ENCODE peak calls at places on chromosomes 12 and 14, in ten cellular contexts. One of them, this sample, is unnamed. For H3K4me1, the result is how much of the 10 kb centered on the place peaks cover.

GRCh38 chr14:73741386-73741875 is 27.2 kb upstream of the PNMA1 start:
- DNase-seq in A549: peak
- DNase-seq in uterus: peak
- DNase-seq in adrenal gland: peak
- DNase-seq in K562: peak
- DNase-seq in body of pancreas: peak
- DNase-seq in suprapubic skin: peak
- DNase-seq in prostate gland: no peak
- DNase-seq in heart left ventricle: peak
- DNase-seq in HepG2: peak
- DNase-seq in this sample: peak

GRCh38 chr14:100103261-100104005 is 38.2 kb downstream of the EVL start:
- DNase-seq in A549: no peak
- DNase-seq in uterus: no peak
- DNase-seq in adrenal gland: peak
- DNase-seq in K562: no peak
- DNase-seq in body of pancreas: no peak
- DNase-seq in suprapubic skin: peak
- DNase-seq in prostate gland: no peak
- DNase-seq in heart left ventricle: peak
- DNase-seq in HepG2: no peak
- DNase-seq in this sample: peak

GRCh38 chr14:37253905-37254304 is 56.2 kb downstream of the MIPOL1 start:
- DNase-seq in A549: no peak
- DNase-seq in uterus: no peak
- DNase-seq in adrenal gland: peak
- DNase-seq in K562: no peak
- DNase-seq in body of pancreas: peak
- DNase-seq in suprapubic skin: no peak
- DNase-seq in prostate gland: no peak
- DNase-seq in heart left ventricle: no peak
- DNase-seq in HepG2: no peak
- DNase-seq in this sample: no peak

GRCh38 chr14:102510616-102511520 is 1.3 kb upstream of the ANKRD9 start:
- DNase-seq in A549: peak
- DNase-seq in uterus: no peak
- DNase-seq in adrenal gland: no peak
- DNase-seq in K562: peak
- DNase-seq in body of pancreas: peak
- DNase-seq in suprapubic skin: peak
- DNase-seq in prostate gland: peak
- DNase-seq in heart left ventricle: peak
- DNase-seq in HepG2: peak
- DNase-seq in this sample: peak

GRCh38 chr12:93668919-93669418 is 8.2 kb upstream of the CRADD start:
- DNase-seq in A549: no peak
- DNase-seq in uterus: no peak
- DNase-seq in adrenal gland: no peak
- DNase-seq in K562: no peak
- DNase-seq in body of pancreas: no peak
- DNase-seq in suprapubic skin: no peak
- DNase-seq in prostate gland: no peak
- DNase-seq in heart left ventricle: no peak
- DNase-seq in HepG2: peak
- DNase-seq in this sample: no peak

GRCh38 chr14:76828339-76829015 is 2.3 kb downstream of the LRRC74A start:
- DNase-seq in A549: no peak
- DNase-seq in uterus: no peak
- DNase-seq in adrenal gland: no peak
- DNase-seq in K562: no peak
- DNase-seq in body of pancreas: peak
- DNase-seq in suprapubic skin: no peak
- DNase-seq in prostate gland: no peak
- DNase-seq in heart left ventricle: no peak
- DNase-seq in HepG2: no peak
- DNase-seq in this sample: no peak

GRCh38 chr14:80567905-80568512 is 356.7 kb upstream of the DIO2 start:
- DNase-seq in A549: no peak
- DNase-seq in uterus: no peak
- DNase-seq in adrenal gland: no peak
- DNase-seq in K562: no peak
- DNase-seq in body of pancreas: no peak
- DNase-seq in suprapubic skin: no peak
- DNase-seq in prostate gland: no peak
- DNase-seq in heart left ventricle: no peak
- DNase-seq in HepG2: no peak
- DNase-seq in this sample: no peak

GRCh38 chr12:5442251-5443006 is 10.5 kb downstream of the NTF3 start:
- DNase-seq in A549: peak
- DNase-seq in uterus: no peak
- DNase-seq in adrenal gland: peak
- DNase-seq in K562: peak
- DNase-seq in body of pancreas: peak
- DNase-seq in suprapubic skin: no peak
- DNase-seq in prostate gland: peak
- DNase-seq in heart left ventricle: no peak
- DNase-seq in HepG2: peak
- DNase-seq in this sample: peak

GRCh38 chr12:66623455-66623854 is 55.4 kb downstream of the GRIP1 start:
- DNase-seq in A549: no peak
- DNase-seq in uterus: no peak
- DNase-seq in adrenal gland: no peak
- DNase-seq in K562: no peak
- DNase-seq in body of pancreas: no peak
- DNase-seq in suprapubic skin: no peak
- DNase-seq in prostate gland: no peak
- DNase-seq in heart left ventricle: no peak
- DNase-seq in HepG2: no peak
- DNase-seq in this sample: no peak

GRCh38 chr12:105402366-105402765 is 71.9 kb downstream of the C12orf75 start:
- DNase-seq in A549: no peak
- DNase-seq in uterus: no peak
- DNase-seq in adrenal gland: no peak
- DNase-seq in K562: no peak
- DNase-seq in body of pancreas: no peak
- DNase-seq in suprapubic skin: no peak
- DNase-seq in prostate gland: no peak
- DNase-seq in heart left ventricle: no peak
- DNase-seq in HepG2: no peak
- DNase-seq in this sample: no peak

GRCh38 chr14:64232944-64233343 is 61.2 kb downstream of the ESR2 start:
- DNase-seq in A549: no peak
- DNase-seq in uterus: no peak
- DNase-seq in adrenal gland: peak
- DNase-seq in K562: no peak
- DNase-seq in body of pancreas: no peak
- DNase-seq in suprapubic skin: no peak
- DNase-seq in prostate gland: no peak
- DNase-seq in heart left ventricle: no peak
- DNase-seq in HepG2: no peak
- DNase-seq in this sample: no peak

DNA sequence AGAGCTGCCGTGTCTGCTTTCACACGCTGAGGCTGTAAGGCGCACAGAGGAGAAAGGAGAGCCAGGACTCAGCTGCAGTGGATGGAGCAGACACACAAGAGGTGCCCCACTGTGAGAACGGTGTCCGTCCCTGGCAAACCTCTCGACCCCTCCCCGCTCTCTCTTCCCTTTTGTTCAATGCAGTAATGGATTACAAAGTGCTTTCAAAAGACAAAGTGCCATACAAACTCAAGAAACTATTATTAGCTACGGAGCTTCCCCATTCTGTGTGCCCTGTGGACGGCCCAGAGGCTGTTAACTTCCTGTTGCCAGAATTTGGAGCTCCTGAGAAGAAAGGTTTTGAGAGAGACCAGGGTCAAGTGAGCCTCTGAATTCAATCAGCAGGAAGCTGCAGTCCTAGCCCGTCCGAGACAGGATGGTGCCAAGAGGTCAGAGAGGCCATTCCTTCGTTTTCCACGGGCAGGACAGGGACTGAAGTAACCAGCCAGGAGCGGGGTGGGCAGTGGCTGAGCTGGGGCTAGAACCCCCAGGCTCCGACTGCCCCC is 15.8 kb downstream of the CCND2 start:
- DNase-seq in A549: no peak
- DNase-seq in uterus: no peak
- DNase-seq in adrenal gland: peak
- DNase-seq in K562: no peak
- DNase-seq in body of pancreas: no peak
- DNase-seq in suprapubic skin: peak
- DNase-seq in prostate gland: no peak
- DNase-seq in heart left ventricle: no peak
- DNase-seq in HepG2: no peak
- DNase-seq in this sample: no peak
- TF ChIP-seq POLR2A in A549: no peak
- TF ChIP-seq POLR2A in uterus: no peak
- TF ChIP-seq POLR2A in adrenal gland: no peak
- TF ChIP-seq POLR2A in K562: no peak
- TF ChIP-seq POLR2A in body of pancreas: no peak
- TF ChIP-seq POLR2A in suprapubic skin: no peak
- TF ChIP-seq POLR2A in prostate gland: no peak
- TF ChIP-seq POLR2A in heart left ventricle: no peak
- TF ChIP-seq POLR2A in HepG2: no peak
- TF ChIP-seq POLR2A in this sample: no peak

GRCh38 chr14:96509457-96510090 is 7.4 kb downstream of the PAPOLA start:
- DNase-seq in A549: no peak
- DNase-seq in uterus: no peak
- DNase-seq in adrenal gland: no peak
- DNase-seq in K562: no peak
- DNase-seq in body of pancreas: no peak
- DNase-seq in suprapubic skin: no peak
- DNase-seq in prostate gland: no peak
- DNase-seq in heart left ventricle: no peak
- DNase-seq in HepG2: no peak
- DNase-seq in this sample: no peak
- H3K4me1 ChIP-seq in A549: half or more
- H3K4me1 ChIP-seq in uterus: under half
- H3K4me1 ChIP-seq in adrenal gland: under half
- H3K4me1 ChIP-seq in K562: under half
- H3K4me1 ChIP-seq in body of pancreas: half or more
- H3K4me1 ChIP-seq in suprapubic skin: half or more
- H3K4me1 ChIP-seq in prostate gland: under half
- H3K4me1 ChIP-seq in heart left ventricle: half or more
- H3K4me1 ChIP-seq in HepG2: half or more
- H3K4me1 ChIP-seq in this sample: under half

GRCh38 chr12:12890815-12891645 is at the start of gene GPRC5A:
- DNase-seq in A549: peak
- DNase-seq in uterus: peak
- DNase-seq in adrenal gland: peak
- DNase-seq in K562: peak
- DNase-seq in body of pancreas: peak
- DNase-seq in suprapubic skin: peak
- DNase-seq in prostate gland: peak
- DNase-seq in heart left ventricle: peak
- DNase-seq in HepG2: peak
- DNase-seq in this sample: peak

GRCh38 chr12:12890492-12890814 is 909 bp upstream of the GPRC5A start:
- DNase-seq in A549: no peak
- DNase-seq in uterus: no peak
- DNase-seq in adrenal gland: no peak
- DNase-seq in K562: no peak
- DNase-seq in body of pancreas: peak
- DNase-seq in suprapubic skin: no peak
- DNase-seq in prostate gland: no peak
- DNase-seq in heart left ventricle: no peak
- DNase-seq in HepG2: no peak
- DNase-seq in this sample: no peak

GRCh38 chr12:12893438-12893837 is 2.1 kb downstream of the GPRC5A start:
- DNase-seq in A549: no peak
- DNase-seq in uterus: no peak
- DNase-seq in adrenal gland: no peak
- DNase-seq in K562: no peak
- DNase-seq in body of pancreas: no peak
- DNase-seq in suprapubic skin: no peak
- DNase-seq in prostate gland: no peak
- DNase-seq in heart left ventricle: no peak
- DNase-seq in HepG2: no peak
- DNase-seq in this sample: no peak

GRCh38 chr12:12891646-12892355 is 439 bp downstream of the GPRC5A start:
- DNase-seq in A549: no peak
- DNase-seq in uterus: no peak
- DNase-seq in adrenal gland: no peak
- DNase-seq in K562: no peak
- DNase-seq in body of pancreas: no peak
- DNase-seq in suprapubic skin: no peak
- DNase-seq in prostate gland: no peak
- DNase-seq in heart left ventricle: no peak
- DNase-seq in HepG2: no peak
- DNase-seq in this sample: no peak

GRCh38 chr12:12892670-12893290 is 1.4 kb downstream of the GPRC5A start:
- DNase-seq in A549: no peak
- DNase-seq in uterus: no peak
- DNase-seq in adrenal gland: no peak
- DNase-seq in K562: no peak
- DNase-seq in body of pancreas: no peak
- DNase-seq in suprapubic skin: no peak
- DNase-seq in prostate gland: no peak
- DNase-seq in heart left ventricle: no peak
- DNase-seq in HepG2: no peak
- DNase-seq in this sample: no peak
- TF ChIP-seq POLR2A in A549: no peak
- TF ChIP-seq POLR2A in uterus: no peak
- TF ChIP-seq POLR2A in adrenal gland: no peak
- TF ChIP-seq POLR2A in K562: no peak
- TF ChIP-seq POLR2A in body of pancreas: no peak
- TF ChIP-seq POLR2A in suprapubic skin: no peak
- TF ChIP-seq POLR2A in prostate gland: no peak
- TF ChIP-seq POLR2A in heart left ventricle: no peak
- TF ChIP-seq POLR2A in HepG2: no peak
- TF ChIP-seq POLR2A in this sample: no peak

GRCh38 chr12:22190-22529 is 44.4 kb upstream of the IQSEC3 start:
- DNase-seq in A549: no peak
- DNase-seq in uterus: no peak
- DNase-seq in adrenal gland: no peak
- DNase-seq in K562: peak
- DNase-seq in body of pancreas: no peak
- DNase-seq in suprapubic skin: peak
- DNase-seq in prostate gland: no peak
- DNase-seq in heart left ventricle: no peak
- DNase-seq in HepG2: peak
- DNase-seq in this sample: no peak
- H3K4me1 ChIP-seq in A549: under half
- H3K4me1 ChIP-seq in uterus: under half
- H3K4me1 ChIP-seq in adrenal gland: under half
- H3K4me1 ChIP-seq in K562: under half
- H3K4me1 ChIP-seq in body of pancreas: under half
- H3K4me1 ChIP-seq in suprapubic skin: under half
- H3K4me1 ChIP-seq in prostate gland: under half
- H3K4me1 ChIP-seq in heart left ventricle: under half
- H3K4me1 ChIP-seq in HepG2: under half
- H3K4me1 ChIP-seq in this sample: under half